ENCODE peak calls at places on chromosomes 11 and 22, in six cellular contexts. L is A549, A is heart left ventricle, N is adrenal gland, J is left ventricle myocardium inferior, T is tibial nerve. Q is an unnamed sample. For H3K4me1 and H3K9me3, the result is how much of the 10 kb centered on the place peaks cover.

GRCh38 chr22:39254789-39255298 is 10.1 kb upstream of the PDGFB start:
- DNase-seq in L (no peak), N (no peak), T (no peak), J (no peak), A (peak), Q (no peak)

GRCh38 chr22:27866136-27867091 is 52.6 kb downstream of the PITPNB start:
- DNase-seq in A (no peak), N (peak), J (no peak), L (peak), T (peak), Q (peak)

GRCh38 chr11:101974255-101974654 is 57.9 kb upstream of the ANGPTL5 start:
- DNase-seq in L (no peak), J (no peak), N (no peak), A (no peak), T (no peak), Q (no peak)

GRCh38 chr11:64095286-64095825 is 59.6 kb downstream of the FLRT1 start:
- DNase-seq in L (no peak), J (no peak), A (no peak), N (no peak), T (no peak), Q (no peak)

GRCh38 chr22:32478994-32479393 is 4.4 kb downstream of the FBXO7 start:
- DNase-seq in A (no peak), L (no peak), T (no peak), J (no peak), N (no peak), Q (no peak)

GRCh38 chr11:70430671-70431574 is 32.6 kb downstream of the CTTN start:
- DNase-seq in L (no peak), N (no peak), T (no peak), A (no peak), J (no peak), Q (no peak)

GRCh38 chr11:111064118-111064517 is 181.4 kb upstream of the POU2AF2 start:
- DNase-seq in L (no peak), J (no peak), A (no peak), N (no peak), T (no peak), Q (no peak)

GRCh38 chr11:119190531-119190930 is 5.3 kb downstream of the NHERF4 start:
- DNase-seq in J (no peak), T (no peak), A (no peak), N (no peak), L (no peak), Q (no peak)

GRCh38 chr11:57167125-57167839 is 14.5 kb upstream of the LRRC55 start:
- DNase-seq in N (no peak), T (no peak), L (no peak), J (no peak), A (no peak), Q (no peak)

GRCh38 chr22:19955241-19956128 is 13.9 kb upstream of the TXNRD2 start:
- DNase-seq in T (no peak), L (no peak), N (no peak), A (no peak), J (no peak), Q (no peak)

GRCh38 chr11:125494987-125495725 is 909 bp downstream of the FEZ1 start:
- DNase-seq in J (peak), L (peak), T (peak), A (peak), N (no peak), Q (peak)

GRCh38 chr22:29072979-29073617 is at the start of gene KREMEN1:
- DNase-seq in A (peak), N (no peak), J (no peak), L (no peak), T (no peak), Q (no peak)
- H3K4me1 ChIP-seq in A (under half), N (under half), J (half or more), L (under half), T (under half), Q (under half)

DNA sequence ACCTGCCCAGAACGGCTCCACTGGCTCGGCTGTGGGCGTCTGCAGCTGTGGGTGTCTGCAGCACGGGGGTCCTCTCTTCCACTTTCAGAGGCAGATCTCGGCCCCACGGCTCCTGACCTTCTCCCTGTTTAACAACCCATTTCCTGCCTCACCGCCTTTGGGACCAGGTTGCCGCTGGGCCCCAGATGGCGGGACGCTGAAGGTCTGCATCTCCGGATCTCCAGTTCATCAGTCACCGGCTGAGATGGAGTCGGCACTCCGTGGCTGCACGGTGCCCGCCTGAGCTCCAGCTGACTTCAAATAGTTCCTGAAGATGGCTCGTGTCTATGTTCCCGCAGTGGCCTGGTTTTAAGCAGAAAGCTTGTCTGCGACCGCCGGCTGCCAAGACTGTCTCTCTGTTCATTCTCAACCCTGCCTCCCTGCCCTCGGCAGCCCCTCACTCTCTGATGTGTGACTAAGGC is 475.9 kb downstream of the BRD1 start:
- DNase-seq in L (no peak), A (no peak), J (no peak), T (no peak), N (no peak), Q (no peak)
- H3K9me3 ChIP-seq in L (under half), A (under half), J (under half), T (under half), N (under half), Q (under half)

GRCh38 chr11:12702999-12703453 is 28.8 kb downstream of the TEAD1 start:
- DNase-seq in J (no peak), A (no peak), T (no peak), N (no peak), L (no peak), Q (no peak)
- H3K4me1 ChIP-seq in J (half or more), A (under half), T (under half), N (under half), L (half or more), Q (under half)

DNA sequence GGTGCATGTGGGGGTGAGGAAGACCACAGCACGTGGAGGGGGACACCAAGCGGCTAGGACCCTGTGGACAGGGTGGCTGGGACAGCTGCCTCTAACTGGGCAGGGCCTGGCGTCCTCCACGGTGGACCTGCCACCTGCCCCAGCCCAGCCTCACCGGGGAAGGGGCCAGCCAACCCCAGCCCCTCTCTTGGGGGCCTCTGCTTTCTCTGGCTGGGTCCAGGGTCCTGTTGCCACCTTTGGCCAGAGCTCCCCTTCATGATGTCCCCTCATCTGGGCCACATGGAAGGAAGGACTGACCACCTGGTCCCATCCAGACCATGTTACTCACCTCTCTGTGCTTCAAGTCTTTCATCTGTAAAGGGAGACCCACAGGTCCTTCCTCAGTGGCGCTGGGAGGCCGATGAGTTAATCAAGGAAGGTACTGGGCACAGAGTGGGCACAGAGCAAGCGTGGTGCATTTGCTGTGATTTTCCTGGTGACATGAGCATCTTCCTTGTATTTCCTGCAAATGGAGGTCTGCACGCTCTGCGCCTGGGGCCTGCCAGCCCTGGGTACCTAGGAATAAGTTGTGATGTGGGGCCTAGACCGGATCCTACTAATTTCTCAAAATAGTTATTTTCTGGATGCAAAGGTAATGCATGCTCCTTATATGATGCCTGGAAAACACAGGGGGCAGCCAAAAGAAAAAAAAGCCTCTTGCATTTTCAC is 538.4 kb downstream of the TBC1D22A start:
- DNase-seq in J (no peak), A (no peak), N (no peak), L (no peak), T (no peak), Q (no peak)
- H3K9me3 ChIP-seq in J (under half), A (under half), N (under half), L (under half), T (under half), Q (under half)

GRCh38 chr22:28969401-28970168 is 86.2 kb downstream of the ZNRF3 start:
- DNase-seq in A (no peak), N (no peak), T (no peak), J (no peak), L (no peak), Q (no peak)
- H3K4me1 ChIP-seq in A (under half), N (under half), T (under half), J (under half), L (under half), Q (under half)

GRCh38 chr11:58301576-58301975 is 33.5 kb upstream of the OR10W1 start:
- DNase-seq in T (no peak), A (no peak), N (no peak), L (no peak), J (no peak), Q (no peak)
- H3K9me3 ChIP-seq in T (under half), A (under half), N (under half), L (under half), J (under half), Q (under half)

DNA sequence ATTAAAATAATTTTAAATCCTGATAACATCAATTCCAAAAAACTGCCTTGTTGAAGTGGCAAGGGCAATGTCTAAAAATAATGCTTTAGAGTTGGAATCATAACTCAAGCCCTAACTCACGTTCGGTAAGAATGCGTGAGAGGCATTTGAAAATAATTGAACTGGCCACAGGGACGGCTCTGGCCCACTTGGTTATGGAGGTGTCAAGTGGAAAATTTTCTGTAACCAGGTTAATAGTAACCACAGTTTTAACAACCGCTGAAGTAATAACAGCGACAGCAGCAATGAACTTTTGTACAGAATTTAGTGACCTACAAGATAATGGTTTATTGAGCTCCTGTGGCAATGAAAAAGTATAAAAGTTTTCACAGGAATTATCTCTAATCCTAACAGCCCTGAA is 79.4 kb downstream of the ETS1 start:
- DNase-seq in N (no peak), J (no peak), L (no peak), A (no peak), T (no peak), Q (no peak)
- H3K4me1 ChIP-seq in N (half or more), J (half or more), L (half or more), A (half or more), T (under half), Q (half or more)

Q was measured in tibial artery.